ENCODE peak calls at places on chromosome 17, in six cellular contexts. One of them, this sample, is unnamed.
A peak's percentile ranks its signal among the peaks of the same experiment; 100 is the strongest.

GRCh38 chr17:83180264-83180995 is 101.0 kb downstream of the METRNL start:
- DNase-seq in kidney: no peak
- DNase-seq in left ventricle myocardium inferior: no peak
- DNase-seq in BE2C: peak; percentile 1
- DNase-seq in mucosa of descending colon: no peak
- DNase-seq in lower leg skin: peak; percentile 79
- DNase-seq in this sample: no peak

GRCh38 chr17:39483506-39483905 is 22.2 kb downstream of the CDK12 start:
- DNase-seq in kidney: no peak
- DNase-seq in left ventricle myocardium inferior: no peak
- DNase-seq in BE2C: no peak
- DNase-seq in mucosa of descending colon: no peak
- DNase-seq in lower leg skin: peak; percentile 12
- DNase-seq in this sample: no peak

GRCh38 chr17:42174126-42174783 is 6.7 kb downstream of the KCNH4 start:
- DNase-seq in kidney: no peak
- DNase-seq in left ventricle myocardium inferior: no peak
- DNase-seq in BE2C: no peak
- DNase-seq in mucosa of descending colon: no peak
- DNase-seq in lower leg skin: no peak
- DNase-seq in this sample: no peak

GRCh38 chr17:7218774-7219173 is 862 bp downstream of the DLG4 start:
- DNase-seq in kidney: peak; percentile 69
- DNase-seq in left ventricle myocardium inferior: no peak
- DNase-seq in BE2C: no peak
- DNase-seq in mucosa of descending colon: no peak
- DNase-seq in lower leg skin: no peak
- DNase-seq in this sample: no peak

GRCh38 chr17:67528751-67529436 is 151.8 kb downstream of the PITPNC1 start:
- DNase-seq in kidney: peak; percentile 96
- DNase-seq in left ventricle myocardium inferior: peak; percentile 72
- DNase-seq in BE2C: peak; percentile 93
- DNase-seq in mucosa of descending colon: peak; percentile 84
- DNase-seq in lower leg skin: peak; percentile 91
- DNase-seq in this sample: peak; percentile 50

GRCh38 chr17:29572691-29573557 is 4.4 kb downstream of the TP53I13 start:
- DNase-seq in kidney: peak; percentile 90
- DNase-seq in left ventricle myocardium inferior: peak; percentile 73
- DNase-seq in BE2C: peak; percentile 73
- DNase-seq in mucosa of descending colon: peak; percentile 66
- DNase-seq in lower leg skin: peak; percentile 92
- DNase-seq in this sample: no peak

GRCh38 chr17:38552343-38552742 is 53.4 kb downstream of the SRCIN1 start:
- DNase-seq in kidney: no peak
- DNase-seq in left ventricle myocardium inferior: no peak
- DNase-seq in BE2C: no peak
- DNase-seq in mucosa of descending colon: no peak
- DNase-seq in lower leg skin: no peak
- DNase-seq in this sample: no peak

GRCh38 chr17:51461578-51462004 is 201.2 kb downstream of the UTP18 start:
- DNase-seq in kidney: no peak
- DNase-seq in left ventricle myocardium inferior: peak; percentile 26
- DNase-seq in BE2C: peak; percentile 91
- DNase-seq in mucosa of descending colon: no peak
- DNase-seq in lower leg skin: no peak
- DNase-seq in this sample: no peak

GRCh38 chr17:47785538-47786123 is 36.0 kb downstream of the OSBPL7 start:
- DNase-seq in kidney: no peak
- DNase-seq in left ventricle myocardium inferior: no peak
- DNase-seq in BE2C: no peak
- DNase-seq in mucosa of descending colon: no peak
- DNase-seq in lower leg skin: no peak
- DNase-seq in this sample: no peak

GRCh38 chr17:82238562-82239201 is 9.8 kb downstream of the SLC16A3 start:
- DNase-seq in kidney: peak; percentile 92
- DNase-seq in left ventricle myocardium inferior: peak; percentile 80
- DNase-seq in BE2C: peak; percentile 24
- DNase-seq in mucosa of descending colon: peak; percentile 92
- DNase-seq in lower leg skin: peak; percentile 95
- DNase-seq in this sample: no peak

GRCh38 chr17:37490638-37491614 is 1.2 kb downstream of the DUSP14 start:
- DNase-seq in kidney: no peak
- DNase-seq in left ventricle myocardium inferior: peak; percentile 26
- DNase-seq in BE2C: no peak
- DNase-seq in mucosa of descending colon: no peak
- DNase-seq in lower leg skin: no peak
- DNase-seq in this sample: peak; percentile 76

GRCh38 chr17:17930674-17931073 is 41.5 kb downstream of the TOM1L2 start:
- DNase-seq in kidney: no peak
- DNase-seq in left ventricle myocardium inferior: no peak
- DNase-seq in BE2C: no peak
- DNase-seq in mucosa of descending colon: no peak
- DNase-seq in lower leg skin: no peak
- DNase-seq in this sample: no peak

GRCh38 chr17:16997514-16998429 is 25.9 kb upstream of the TNFRSF13B start:
- DNase-seq in kidney: peak; percentile 72
- DNase-seq in left ventricle myocardium inferior: no peak
- DNase-seq in BE2C: no peak
- DNase-seq in mucosa of descending colon: no peak
- DNase-seq in lower leg skin: no peak
- DNase-seq in this sample: no peak

GRCh38 chr17:30580916-30581315 is 103.7 kb downstream of the GOSR1 start:
- DNase-seq in kidney: no peak
- DNase-seq in left ventricle myocardium inferior: no peak
- DNase-seq in BE2C: no peak
- DNase-seq in mucosa of descending colon: no peak
- DNase-seq in lower leg skin: no peak
- DNase-seq in this sample: no peak

GRCh38 chr17:65277576-65277975 is 140.4 kb downstream of the RGS9 start:
- DNase-seq in kidney: no peak
- DNase-seq in left ventricle myocardium inferior: no peak
- DNase-seq in BE2C: no peak
- DNase-seq in mucosa of descending colon: no peak
- DNase-seq in lower leg skin: peak; percentile 56
- DNase-seq in this sample: peak; percentile 57

GRCh38 chr17:5220074-5220473 is 14.6 kb downstream of the SCIMP start:
- DNase-seq in kidney: no peak
- DNase-seq in left ventricle myocardium inferior: peak; percentile 18
- DNase-seq in BE2C: no peak
- DNase-seq in mucosa of descending colon: no peak
- DNase-seq in lower leg skin: no peak
- DNase-seq in this sample: no peak

GRCh38 chr17:82619641-82620040 is 28.6 kb downstream of the WDR45B start:
- DNase-seq in kidney: peak; percentile 54
- DNase-seq in left ventricle myocardium inferior: no peak
- DNase-seq in BE2C: no peak
- DNase-seq in mucosa of descending colon: no peak
- DNase-seq in lower leg skin: no peak
- DNase-seq in this sample: no peak

GRCh38 chr17:39402890-39403605 is 1.6 kb upstream of the FBXL20 start:
- DNase-seq in kidney: no peak
- DNase-seq in left ventricle myocardium inferior: no peak
- DNase-seq in BE2C: no peak
- DNase-seq in mucosa of descending colon: peak; percentile 61
- DNase-seq in lower leg skin: peak; percentile 64
- DNase-seq in this sample: no peak

GRCh38 chr17:73378974-73379470 is 67.2 kb upstream of the CDC42EP4 start:
- DNase-seq in kidney: no peak
- DNase-seq in left ventricle myocardium inferior: no peak
- DNase-seq in BE2C: no peak
- DNase-seq in mucosa of descending colon: no peak
- DNase-seq in lower leg skin: no peak
- DNase-seq in this sample: no peak

GRCh38 chr17:61313515-61314326 is 85.9 kb upstream of the TBX2 start:
- DNase-seq in kidney: no peak
- DNase-seq in left ventricle myocardium inferior: peak; percentile 61
- DNase-seq in BE2C: no peak
- DNase-seq in mucosa of descending colon: no peak
- DNase-seq in lower leg skin: no peak
- DNase-seq in this sample: no peak

GRCh38 chr17:61312406-61313295 is 87.0 kb upstream of the TBX2 start:
- DNase-seq in kidney: no peak
- DNase-seq in left ventricle myocardium inferior: no peak
- DNase-seq in BE2C: no peak
- DNase-seq in mucosa of descending colon: no peak
- DNase-seq in lower leg skin: no peak
- DNase-seq in this sample: no peak

GRCh38 chr17:61316633-61317032 is 83.0 kb upstream of the TBX2 start:
- DNase-seq in kidney: no peak
- DNase-seq in left ventricle myocardium inferior: no peak
- DNase-seq in BE2C: no peak
- DNase-seq in mucosa of descending colon: no peak
- DNase-seq in lower leg skin: no peak
- DNase-seq in this sample: no peak

GRCh38 chr17:61317779-61318178 is 81.9 kb upstream of the TBX2 start:
- DNase-seq in kidney: no peak
- DNase-seq in left ventricle myocardium inferior: no peak
- DNase-seq in BE2C: peak; percentile 39
- DNase-seq in mucosa of descending colon: no peak
- DNase-seq in lower leg skin: no peak
- DNase-seq in this sample: no peak

DNA sequence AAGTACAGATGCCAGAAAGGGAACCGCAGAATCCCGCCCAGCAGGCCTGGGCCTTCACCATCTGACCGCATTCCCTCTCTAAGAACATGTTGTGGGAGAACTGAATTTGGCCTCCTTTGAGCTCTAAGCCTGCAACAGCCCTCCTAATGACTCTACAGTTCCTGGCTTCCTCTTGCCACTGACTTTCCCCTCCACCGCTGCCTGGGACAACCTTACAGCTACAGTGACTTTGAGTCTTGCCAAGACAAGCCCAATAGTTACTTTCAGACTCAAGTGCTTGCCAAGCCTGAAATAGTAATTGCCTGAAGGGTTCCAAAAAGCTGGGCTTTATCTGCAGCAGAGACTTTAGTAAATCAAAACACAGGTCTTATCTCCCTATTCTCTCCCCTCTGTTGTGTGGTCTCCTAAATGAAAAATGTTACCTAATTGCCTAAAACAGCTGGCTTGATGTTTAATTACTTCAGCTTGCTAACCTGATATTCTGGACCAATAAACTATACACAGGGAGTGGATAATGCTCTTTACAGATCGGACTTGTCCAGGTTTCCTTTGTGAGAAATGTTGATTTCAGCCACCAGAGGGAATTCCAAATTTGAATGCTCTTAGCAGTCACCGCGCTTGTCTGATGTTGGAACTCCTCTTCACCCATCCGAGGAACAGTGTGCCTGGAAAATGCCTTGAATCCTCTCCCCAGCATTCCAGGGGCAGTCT is 85.1 kb upstream of the TBX2 start:
- DNase-seq in kidney: no peak
- DNase-seq in left ventricle myocardium inferior: peak; percentile 41
- DNase-seq in BE2C: peak; percentile 61
- DNase-seq in mucosa of descending colon: no peak
- DNase-seq in lower leg skin: no peak
- DNase-seq in this sample: peak; percentile 90
- TF ChIP-seq CTCF in kidney: no peak
- TF ChIP-seq CTCF in left ventricle myocardium inferior: peak; percentile 40
- TF ChIP-seq CTCF in BE2C: peak; percentile 56
- TF ChIP-seq CTCF in mucosa of descending colon: no peak
- TF ChIP-seq CTCF in lower leg skin: no peak
- TF ChIP-seq CTCF in this sample: peak; percentile 34

GRCh38 chr17:74449773-74450172 is 16.7 kb upstream of the CD300A start:
- DNase-seq in kidney: peak; percentile 67
- DNase-seq in left ventricle myocardium inferior: no peak
- DNase-seq in BE2C: no peak
- DNase-seq in mucosa of descending colon: no peak
- DNase-seq in lower leg skin: no peak
- DNase-seq in this sample: no peak

GRCh38 chr17:74448774-74449173 is 16.9 kb downstream of the GPRC5C start:
- DNase-seq in kidney: peak; percentile 69
- DNase-seq in left ventricle myocardium inferior: no peak
- DNase-seq in BE2C: no peak
- DNase-seq in mucosa of descending colon: peak; percentile 40
- DNase-seq in lower leg skin: no peak
- DNase-seq in this sample: no peak

GRCh38 chr17:74450231-74450630 is 16.2 kb upstream of the CD300A start:
- DNase-seq in kidney: no peak
- DNase-seq in left ventricle myocardium inferior: no peak
- DNase-seq in BE2C: no peak
- DNase-seq in mucosa of descending colon: no peak
- DNase-seq in lower leg skin: no peak
- DNase-seq in this sample: no peak

GRCh38 chr17:74447628-74448159 is 15.8 kb downstream of the GPRC5C start:
- DNase-seq in kidney: peak; percentile 26
- DNase-seq in left ventricle myocardium inferior: no peak
- DNase-seq in BE2C: no peak
- DNase-seq in mucosa of descending colon: peak; percentile 2
- DNase-seq in lower leg skin: no peak
- DNase-seq in this sample: no peak

DNA sequence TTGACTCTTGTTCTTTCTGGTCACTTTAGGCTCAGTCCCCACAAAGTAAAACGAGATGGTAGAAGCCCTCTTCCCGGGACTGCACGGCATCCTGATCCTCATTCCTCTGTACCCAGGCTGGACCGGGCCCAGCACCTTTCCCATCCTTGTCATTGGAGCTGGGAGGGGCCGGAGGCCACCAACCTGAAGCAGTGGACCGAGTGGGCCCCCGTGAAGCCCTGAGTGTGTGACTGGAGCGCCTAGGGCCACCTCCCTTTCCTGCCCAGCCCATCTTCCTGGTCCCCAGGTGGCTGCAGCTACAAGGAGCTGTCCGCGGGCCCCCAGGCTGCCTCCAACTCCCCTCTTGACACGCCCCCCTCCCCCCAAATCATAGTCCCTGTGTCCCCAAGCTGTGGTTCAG is 17.1 kb upstream of the CD300A start:
- DNase-seq in kidney: peak; percentile 65
- DNase-seq in left ventricle myocardium inferior: no peak
- DNase-seq in BE2C: no peak
- DNase-seq in mucosa of descending colon: peak; percentile 37
- DNase-seq in lower leg skin: no peak
- DNase-seq in this sample: no peak
- H3K4me3 ChIP-seq in kidney: no peak overlapping the region
- H3K4me3 ChIP-seq in left ventricle myocardium inferior: no peak overlapping the region
- H3K4me3 ChIP-seq in BE2C: no peak overlapping the region
- H3K4me3 ChIP-seq in mucosa of descending colon: no peak overlapping the region
- H3K4me3 ChIP-seq in lower leg skin: no peak overlapping the region
- H3K4me3 ChIP-seq in this sample: no peak overlapping the region

DNA sequence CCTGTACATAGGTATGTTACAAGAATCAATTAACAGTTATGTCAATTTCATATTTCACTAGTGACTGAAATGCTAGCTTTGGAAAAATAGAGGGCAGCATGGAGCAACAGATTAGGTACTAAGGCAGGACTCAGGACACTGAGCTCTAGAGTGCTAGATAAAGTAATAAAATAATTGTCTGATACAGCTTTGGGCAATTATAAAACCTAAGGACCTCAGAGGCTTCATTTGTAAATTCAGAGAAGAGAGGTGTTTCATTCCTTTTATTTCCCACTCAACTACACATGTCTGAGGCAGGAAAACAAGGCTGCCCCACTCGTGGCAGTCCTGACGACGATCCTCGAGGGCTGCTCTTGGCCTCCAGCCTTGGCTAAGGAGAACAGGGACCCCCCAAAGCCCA is 81.5 kb downstream of the CA4 start:
- DNase-seq in kidney: no peak
- DNase-seq in left ventricle myocardium inferior: no peak
- DNase-seq in BE2C: peak; percentile 15
- DNase-seq in mucosa of descending colon: no peak
- DNase-seq in lower leg skin: no peak
- DNase-seq in this sample: peak; percentile 3
- TF ChIP-seq CTCF in kidney: peak; percentile 29
- TF ChIP-seq CTCF in left ventricle myocardium inferior: peak; percentile 40
- TF ChIP-seq CTCF in BE2C: peak; percentile 70
- TF ChIP-seq CTCF in mucosa of descending colon: peak; percentile 8
- TF ChIP-seq CTCF in lower leg skin: no peak
- TF ChIP-seq CTCF in this sample: peak; percentile 61

GRCh38 chr17:70053241-70054234 is 21.5 kb upstream of the KCNJ16 start:
- DNase-seq in kidney: no peak
- DNase-seq in left ventricle myocardium inferior: no peak
- DNase-seq in BE2C: no peak
- DNase-seq in mucosa of descending colon: no peak
- DNase-seq in lower leg skin: no peak
- DNase-seq in this sample: no peak
- H3K4me3 ChIP-seq in kidney: peak overlapping the region; percentile 44
- H3K4me3 ChIP-seq in left ventricle myocardium inferior: peak overlapping the region; percentile 45
- H3K4me3 ChIP-seq in BE2C: no peak overlapping the region
- H3K4me3 ChIP-seq in mucosa of descending colon: no peak overlapping the region
- H3K4me3 ChIP-seq in lower leg skin: no peak overlapping the region
- H3K4me3 ChIP-seq in this sample: no peak overlapping the region

This sample was measured in astrocyte of the cerebellum.